ENCODE peak calls at places on chromosome 11, in nine cellular contexts. One of them, this sample, is unnamed.

GRCh38 chr11:3659595-3660515 is 11.3 kb downstream of the CHRNA10 start:
- DNase-seq in upper lobe of right lung: no peak
- DNase-seq in HepG2: no peak
- DNase-seq in CD8-positive, alpha-beta T cell: no peak
- DNase-seq in ascending aorta: no peak
- DNase-seq in psoas muscle: peak; percentile 57
- DNase-seq in hepatocyte: no peak
- DNase-seq in neural progenitor cell: no peak
- DNase-seq in astrocyte: no peak
- DNase-seq in this sample: no peak

GRCh38 chr11:101133190-101133589 is 3.6 kb upstream of the PGR start:
- DNase-seq in upper lobe of right lung: no peak
- DNase-seq in HepG2: no peak
- DNase-seq in CD8-positive, alpha-beta T cell: no peak
- DNase-seq in ascending aorta: no peak
- DNase-seq in psoas muscle: no peak
- DNase-seq in hepatocyte: no peak
- DNase-seq in neural progenitor cell: no peak
- DNase-seq in astrocyte: no peak
- DNase-seq in this sample: no peak

GRCh38 chr11:75242722-75243600 is 2.4 kb downstream of the TPBGL start:
- DNase-seq in upper lobe of right lung: no peak
- DNase-seq in HepG2: no peak
- DNase-seq in CD8-positive, alpha-beta T cell: no peak
- DNase-seq in ascending aorta: no peak
- DNase-seq in psoas muscle: no peak
- DNase-seq in hepatocyte: no peak
- DNase-seq in neural progenitor cell: no peak
- DNase-seq in astrocyte: no peak
- DNase-seq in this sample: no peak

GRCh38 chr11:5280582-5281102 is 10.9 kb upstream of the HBE1 start:
- DNase-seq in upper lobe of right lung: no peak
- DNase-seq in HepG2: peak; percentile 44
- DNase-seq in CD8-positive, alpha-beta T cell: no peak
- DNase-seq in ascending aorta: peak; percentile 27
- DNase-seq in psoas muscle: peak; percentile 66
- DNase-seq in hepatocyte: peak; percentile 74
- DNase-seq in neural progenitor cell: peak; percentile 39
- DNase-seq in astrocyte: peak; percentile 97
- DNase-seq in this sample: peak; percentile 13

GRCh38 chr11:61580292-61580888 is 486 bp downstream of the SYT7 start:
- DNase-seq in upper lobe of right lung: no peak
- DNase-seq in HepG2: no peak
- DNase-seq in CD8-positive, alpha-beta T cell: no peak
- DNase-seq in ascending aorta: no peak
- DNase-seq in psoas muscle: no peak
- DNase-seq in hepatocyte: peak; percentile 74
- DNase-seq in neural progenitor cell: peak; percentile 45
- DNase-seq in astrocyte: no peak
- DNase-seq in this sample: no peak

GRCh38 chr11:43419460-43419859 is 60.7 kb downstream of the TTC17 start:
- DNase-seq in upper lobe of right lung: no peak
- DNase-seq in HepG2: peak; percentile 25
- DNase-seq in CD8-positive, alpha-beta T cell: no peak
- DNase-seq in ascending aorta: no peak
- DNase-seq in psoas muscle: no peak
- DNase-seq in hepatocyte: peak; percentile 68
- DNase-seq in neural progenitor cell: peak; percentile 21
- DNase-seq in astrocyte: peak; percentile 8
- DNase-seq in this sample: peak; percentile 66

GRCh38 chr11:24391165-24391564 is 105.7 kb upstream of the LUZP2 start:
- DNase-seq in upper lobe of right lung: no peak
- DNase-seq in HepG2: no peak
- DNase-seq in CD8-positive, alpha-beta T cell: no peak
- DNase-seq in ascending aorta: no peak
- DNase-seq in psoas muscle: no peak
- DNase-seq in hepatocyte: peak; percentile 37
- DNase-seq in neural progenitor cell: no peak
- DNase-seq in astrocyte: peak; percentile 66
- DNase-seq in this sample: no peak

GRCh38 chr11:6321961-6322362 is 1.7 kb upstream of the CAVIN3 start:
- DNase-seq in upper lobe of right lung: no peak
- DNase-seq in HepG2: no peak
- DNase-seq in CD8-positive, alpha-beta T cell: no peak
- DNase-seq in ascending aorta: no peak
- DNase-seq in psoas muscle: no peak
- DNase-seq in hepatocyte: no peak
- DNase-seq in neural progenitor cell: peak; percentile 67
- DNase-seq in astrocyte: peak; percentile 77
- DNase-seq in this sample: no peak

DNA sequence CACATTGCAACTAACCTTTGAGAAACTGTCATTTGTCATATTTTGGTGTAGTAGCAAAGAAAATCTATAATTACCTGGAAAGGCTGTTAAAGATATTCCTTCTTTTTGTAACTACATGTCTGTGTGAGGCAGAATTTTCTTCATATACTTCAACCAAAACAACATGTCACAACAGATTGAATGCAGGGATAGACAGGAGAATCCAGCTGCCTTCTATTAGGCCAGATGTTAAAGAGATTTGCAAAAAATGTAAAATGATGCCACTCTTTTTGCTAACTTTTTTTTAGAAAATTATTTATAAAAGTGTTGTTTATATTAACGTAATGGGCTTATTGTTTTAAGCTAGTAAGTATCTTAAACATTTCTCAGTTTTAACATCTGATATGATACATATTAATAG is 12.7 kb downstream of the DGKZ start:
- DNase-seq in upper lobe of right lung: no peak
- DNase-seq in HepG2: no peak
- DNase-seq in CD8-positive, alpha-beta T cell: no peak
- DNase-seq in ascending aorta: no peak
- DNase-seq in psoas muscle: no peak
- DNase-seq in hepatocyte: no peak
- DNase-seq in neural progenitor cell: no peak
- DNase-seq in astrocyte: no peak
- DNase-seq in this sample: no peak
- H3K4me1 ChIP-seq in upper lobe of right lung: peaks cover 47% of the 10 kb centered on the region
- H3K4me1 ChIP-seq in HepG2: peaks cover 15% of the 10 kb centered on the region
- H3K4me1 ChIP-seq in CD8-positive, alpha-beta T cell: peaks cover 76% of the 10 kb centered on the region
- H3K4me1 ChIP-seq in ascending aorta: peaks cover 21% of the 10 kb centered on the region
- H3K4me1 ChIP-seq in psoas muscle: peaks cover 31% of the 10 kb centered on the region
- H3K4me1 ChIP-seq in hepatocyte: peaks cover 12% of the 10 kb centered on the region
- H3K4me1 ChIP-seq in neural progenitor cell: peaks cover 40% of the 10 kb centered on the region
- H3K4me1 ChIP-seq in astrocyte: peaks cover 34% of the 10 kb centered on the region
- H3K4me1 ChIP-seq in this sample: peaks cover 3% of the 10 kb centered on the region

GRCh38 chr11:67268684-67269268 is 2.5 kb downstream of the GRK2 start:
- DNase-seq in upper lobe of right lung: peak; percentile 63
- DNase-seq in HepG2: no peak
- DNase-seq in CD8-positive, alpha-beta T cell: no peak
- DNase-seq in ascending aorta: peak; percentile 7
- DNase-seq in psoas muscle: peak; percentile 41
- DNase-seq in hepatocyte: no peak
- DNase-seq in neural progenitor cell: no peak
- DNase-seq in astrocyte: no peak
- DNase-seq in this sample: no peak

GRCh38 chr11:67268036-67268683 is 1.9 kb downstream of the GRK2 start:
- DNase-seq in upper lobe of right lung: peak; percentile 67
- DNase-seq in HepG2: no peak
- DNase-seq in CD8-positive, alpha-beta T cell: peak; percentile 72
- DNase-seq in ascending aorta: no peak
- DNase-seq in psoas muscle: peak; percentile 57
- DNase-seq in hepatocyte: no peak
- DNase-seq in neural progenitor cell: no peak
- DNase-seq in astrocyte: no peak
- DNase-seq in this sample: no peak

GRCh38 chr11:67270256-67271211 is 4.3 kb downstream of the GRK2 start:
- DNase-seq in upper lobe of right lung: peak; percentile 67
- DNase-seq in HepG2: no peak
- DNase-seq in CD8-positive, alpha-beta T cell: no peak
- DNase-seq in ascending aorta: no peak
- DNase-seq in psoas muscle: peak; percentile 73
- DNase-seq in hepatocyte: no peak
- DNase-seq in neural progenitor cell: peak; percentile 77
- DNase-seq in astrocyte: no peak
- DNase-seq in this sample: peak; percentile 41

GRCh38 chr11:67271212-67271547 is 4.9 kb downstream of the GRK2 start:
- DNase-seq in upper lobe of right lung: no peak
- DNase-seq in HepG2: no peak
- DNase-seq in CD8-positive, alpha-beta T cell: no peak
- DNase-seq in ascending aorta: no peak
- DNase-seq in psoas muscle: no peak
- DNase-seq in hepatocyte: no peak
- DNase-seq in neural progenitor cell: no peak
- DNase-seq in astrocyte: no peak
- DNase-seq in this sample: no peak

DNA sequence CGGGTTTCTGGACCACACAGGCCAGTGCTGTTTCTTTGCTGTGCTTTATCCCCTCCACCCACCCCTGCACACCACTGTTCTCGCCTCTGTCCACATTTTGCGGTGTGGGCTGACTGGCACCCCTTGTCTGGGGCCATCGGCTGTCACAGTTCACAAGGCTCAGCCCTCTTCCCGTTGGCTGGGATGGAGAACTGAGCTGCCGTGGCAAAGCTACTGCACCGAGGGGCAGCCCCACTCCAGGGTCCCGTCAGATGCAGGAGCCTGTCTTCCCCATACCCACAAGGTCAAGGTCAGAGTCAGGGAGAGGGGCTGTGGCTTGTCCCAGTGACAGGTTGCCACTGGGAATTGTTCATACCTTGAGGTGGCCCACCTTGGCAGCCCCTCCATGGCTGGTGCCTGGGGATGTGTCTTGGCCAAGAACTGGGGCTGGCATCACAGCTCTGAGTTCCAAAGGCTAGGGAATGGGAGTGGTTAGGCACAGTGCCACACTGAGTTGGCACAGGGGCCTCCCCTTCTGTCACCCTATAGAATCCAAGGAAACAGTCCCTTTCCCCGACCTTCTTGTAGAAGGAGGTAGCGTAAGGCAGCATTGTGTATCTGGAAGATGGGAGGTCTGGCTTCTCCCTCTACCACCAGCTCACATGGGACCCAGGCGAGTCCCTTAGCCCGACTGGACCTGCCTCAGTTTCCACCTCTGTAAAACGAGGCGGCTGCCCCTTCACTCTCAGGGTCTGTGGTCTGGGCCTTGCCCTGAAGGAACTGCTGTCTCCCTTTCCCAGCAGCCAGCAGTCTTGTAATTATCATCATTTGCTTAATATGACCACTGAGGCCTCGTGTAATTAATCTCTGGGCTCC is 3.4 kb downstream of the GRK2 start:
- DNase-seq in upper lobe of right lung: peak; percentile 61
- DNase-seq in HepG2: no peak
- DNase-seq in CD8-positive, alpha-beta T cell: no peak
- DNase-seq in ascending aorta: peak; percentile 7
- DNase-seq in psoas muscle: peak; percentile 65
- DNase-seq in hepatocyte: no peak
- DNase-seq in neural progenitor cell: no peak
- DNase-seq in astrocyte: no peak
- DNase-seq in this sample: peak; percentile 79
- H3K4me1 ChIP-seq in upper lobe of right lung: peaks cover 77% of the 10 kb centered on the region
- H3K4me1 ChIP-seq in HepG2: peaks cover 47% of the 10 kb centered on the region
- H3K4me1 ChIP-seq in CD8-positive, alpha-beta T cell: peaks cover 74% of the 10 kb centered on the region
- H3K4me1 ChIP-seq in ascending aorta: peaks cover 63% of the 10 kb centered on the region
- H3K4me1 ChIP-seq in psoas muscle: peaks cover 73% of the 10 kb centered on the region
- H3K4me1 ChIP-seq in hepatocyte: peaks cover 29% of the 10 kb centered on the region
- H3K4me1 ChIP-seq in neural progenitor cell: peaks cover 32% of the 10 kb centered on the region
- H3K4me1 ChIP-seq in astrocyte: peaks cover 33% of the 10 kb centered on the region
- H3K4me1 ChIP-seq in this sample: peaks cover 12% of the 10 kb centered on the region

GRCh38 chr11:118622376-118623290 is 15.2 kb downstream of the PHLDB1 start:
- DNase-seq in upper lobe of right lung: peak; percentile 76
- DNase-seq in HepG2: no peak
- DNase-seq in CD8-positive, alpha-beta T cell: no peak
- DNase-seq in ascending aorta: no peak
- DNase-seq in psoas muscle: peak; percentile 88
- DNase-seq in hepatocyte: no peak
- DNase-seq in neural progenitor cell: peak; percentile 49
- DNase-seq in astrocyte: peak; percentile 85
- DNase-seq in this sample: peak; percentile 63

GRCh38 chr11:118621071-118621815 is 13.8 kb downstream of the PHLDB1 start:
- DNase-seq in upper lobe of right lung: peak; percentile 91
- DNase-seq in HepG2: peak; percentile 85
- DNase-seq in CD8-positive, alpha-beta T cell: no peak
- DNase-seq in ascending aorta: no peak
- DNase-seq in psoas muscle: peak; percentile 91
- DNase-seq in hepatocyte: peak; percentile 91
- DNase-seq in neural progenitor cell: peak; percentile 89
- DNase-seq in astrocyte: peak; percentile 82
- DNase-seq in this sample: peak; percentile 69

GRCh38 chr11:118625036-118625690 is 17.7 kb downstream of the PHLDB1 start:
- DNase-seq in upper lobe of right lung: no peak
- DNase-seq in HepG2: no peak
- DNase-seq in CD8-positive, alpha-beta T cell: no peak
- DNase-seq in ascending aorta: no peak
- DNase-seq in psoas muscle: peak; percentile 38
- DNase-seq in hepatocyte: no peak
- DNase-seq in neural progenitor cell: no peak
- DNase-seq in astrocyte: no peak
- DNase-seq in this sample: no peak

GRCh38 chr11:118621898-118622375 is 14.5 kb downstream of the PHLDB1 start:
- DNase-seq in upper lobe of right lung: no peak
- DNase-seq in HepG2: no peak
- DNase-seq in CD8-positive, alpha-beta T cell: no peak
- DNase-seq in ascending aorta: no peak
- DNase-seq in psoas muscle: no peak
- DNase-seq in hepatocyte: no peak
- DNase-seq in neural progenitor cell: no peak
- DNase-seq in astrocyte: no peak
- DNase-seq in this sample: no peak

GRCh38 chr11:118623291-118623655 is 15.9 kb downstream of the PHLDB1 start:
- DNase-seq in upper lobe of right lung: no peak
- DNase-seq in HepG2: peak; percentile 46
- DNase-seq in CD8-positive, alpha-beta T cell: no peak
- DNase-seq in ascending aorta: no peak
- DNase-seq in psoas muscle: peak; percentile 60
- DNase-seq in hepatocyte: no peak
- DNase-seq in neural progenitor cell: no peak
- DNase-seq in astrocyte: peak; percentile 50
- DNase-seq in this sample: no peak
- H3K4me1 ChIP-seq in upper lobe of right lung: peaks cover 56% of the 10 kb centered on the region
- H3K4me1 ChIP-seq in HepG2: peaks cover 46% of the 10 kb centered on the region
- H3K4me1 ChIP-seq in CD8-positive, alpha-beta T cell: peaks cover 10% of the 10 kb centered on the region
- H3K4me1 ChIP-seq in ascending aorta: peaks cover 59% of the 10 kb centered on the region
- H3K4me1 ChIP-seq in psoas muscle: peaks cover 50% of the 10 kb centered on the region
- H3K4me1 ChIP-seq in hepatocyte: peaks cover 44% of the 10 kb centered on the region
- H3K4me1 ChIP-seq in neural progenitor cell: peaks cover 37% of the 10 kb centered on the region
- H3K4me1 ChIP-seq in astrocyte: peaks cover 51% of the 10 kb centered on the region
- H3K4me1 ChIP-seq in this sample: peaks cover 2% of the 10 kb centered on the region

GRCh38 chr11:13606701-13607100 is 61.8 kb upstream of the FAR1 start:
- DNase-seq in upper lobe of right lung: no peak
- DNase-seq in HepG2: no peak
- DNase-seq in CD8-positive, alpha-beta T cell: no peak
- DNase-seq in ascending aorta: no peak
- DNase-seq in psoas muscle: no peak
- DNase-seq in hepatocyte: no peak
- DNase-seq in neural progenitor cell: no peak
- DNase-seq in astrocyte: no peak
- DNase-seq in this sample: no peak

GRCh38 chr11:13602844-13603243 is 65.6 kb upstream of the FAR1 start:
- DNase-seq in upper lobe of right lung: no peak
- DNase-seq in HepG2: no peak
- DNase-seq in CD8-positive, alpha-beta T cell: no peak
- DNase-seq in ascending aorta: no peak
- DNase-seq in psoas muscle: no peak
- DNase-seq in hepatocyte: no peak
- DNase-seq in neural progenitor cell: peak; percentile 8
- DNase-seq in astrocyte: no peak
- DNase-seq in this sample: no peak

DNA sequence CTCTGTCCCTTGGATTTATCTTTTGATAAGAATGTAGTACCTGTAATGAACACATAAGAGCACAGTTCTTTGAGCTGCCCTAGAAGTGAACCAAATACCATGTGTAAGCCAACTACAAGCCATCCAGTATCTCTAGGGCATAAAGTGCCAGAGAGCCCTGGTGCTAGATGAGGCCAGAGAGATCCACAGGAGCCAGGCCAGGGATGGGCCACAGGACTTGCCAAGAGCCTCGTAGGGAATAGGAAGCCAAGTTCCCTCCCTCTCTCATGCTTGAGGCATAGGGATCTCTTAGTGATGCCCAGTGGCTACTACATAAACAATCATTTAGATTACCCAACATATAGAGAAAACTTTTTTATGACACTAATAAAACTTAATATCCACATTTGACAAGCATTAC is 64.8 kb upstream of the FAR1 start:
- DNase-seq in upper lobe of right lung: no peak
- DNase-seq in HepG2: no peak
- DNase-seq in CD8-positive, alpha-beta T cell: no peak
- DNase-seq in ascending aorta: no peak
- DNase-seq in psoas muscle: no peak
- DNase-seq in hepatocyte: no peak
- DNase-seq in neural progenitor cell: no peak
- DNase-seq in astrocyte: no peak
- DNase-seq in this sample: no peak
- H3K4me1 ChIP-seq in upper lobe of right lung: no peaks in the 10 kb centered on the region
- H3K4me1 ChIP-seq in HepG2: no peaks in the 10 kb centered on the region
- H3K4me1 ChIP-seq in CD8-positive, alpha-beta T cell: no peaks in the 10 kb centered on the region
- H3K4me1 ChIP-seq in ascending aorta: no peaks in the 10 kb centered on the region
- H3K4me1 ChIP-seq in psoas muscle: no peaks in the 10 kb centered on the region
- H3K4me1 ChIP-seq in hepatocyte: no peaks in the 10 kb centered on the region
- H3K4me1 ChIP-seq in neural progenitor cell: no peaks in the 10 kb centered on the region
- H3K4me1 ChIP-seq in astrocyte: no peaks in the 10 kb centered on the region
- H3K4me1 ChIP-seq in this sample: no peaks in the 10 kb centered on the region